ENCODE peak calls at places on chromosomes 13 and 19, in ten cellular contexts. T is progenitor cell of endocrine pancreas, K is fibroblast of villous mesenchyme, N is RWPE1, Y is A549, E is dorsolateral prefrontal cortex, G is glutamatergic neuron, F is AG09319, X is astrocyte, P is mucosa of descending colon. B is an unnamed sample.

GRCh38 chr19:41939861-41940442 is 11.7 kb upstream of the ERFL start:
- DNase-seq in F (no peak), K (peak; percentile 18), N (no peak), P (peak; percentile 52), T (peak; percentile 26), G (no peak), E (no peak), X (no peak), Y (peak; percentile 78), B (no peak)

GRCh38 chr19:4910594-4911273 is 1.4 kb downstream of the UHRF1 start:
- DNase-seq in P (peak; percentile 28), E (no peak), K (peak; percentile 31), T (no peak), X (peak; percentile 76), F (no peak), G (peak; percentile 23), Y (no peak), N (peak; percentile 47), B (peak; percentile 55)

GRCh38 chr19:6613711-6614110 is 22.8 kb upstream of the CD70 start:
- DNase-seq in Y (no peak), P (no peak), T (no peak), N (peak; percentile 22), F (peak; percentile 39), K (no peak), E (no peak), G (no peak), X (peak; percentile 81), B (peak; percentile 20)

GRCh38 chr13:111854403-111854802 is 212.5 kb upstream of the SOX1 start:
- DNase-seq in E (no peak), G (no peak), N (no peak), K (no peak), F (no peak), P (no peak), T (no peak), X (no peak), Y (no peak), B (no peak)

GRCh38 chr19:41411682-41412265 is 14.2 kb downstream of the BCKDHA start:
- DNase-seq in T (no peak), Y (no peak), E (peak; percentile 69), X (no peak), F (no peak), G (no peak), K (no peak), P (no peak), N (no peak), B (no peak)

GRCh38 chr19:36030264-36031148 is 2.2 kb downstream of the CLIP3 start:
- DNase-seq in F (no peak), T (no peak), P (no peak), X (no peak), G (no peak), E (no peak), N (no peak), K (peak; percentile 25), Y (no peak), B (peak; percentile 48)

GRCh38 chr13:99033814-99034213 is 56.0 kb upstream of the DOCK9 start:
- DNase-seq in N (peak; percentile 41), G (no peak), X (no peak), K (peak; percentile 44), P (no peak), E (no peak), F (no peak), T (no peak), Y (peak; percentile 23), B (peak; percentile 61)

GRCh38 chr19:4523306-4524110 is 5.2 kb upstream of the PLIN4 start:
- DNase-seq in P (peak; percentile 64), K (peak; percentile 38), Y (peak; percentile 40), X (no peak), G (peak; percentile 74), E (no peak), N (no peak), F (no peak), T (peak; percentile 39), B (peak; percentile 49)

GRCh38 chr19:39078436-39079200 is 5.5 kb upstream of the ACP7 start:
- DNase-seq in P (no peak), F (peak; percentile 82), Y (peak; percentile 94), T (no peak), G (no peak), N (peak; percentile 81), E (no peak), X (peak; percentile 99), K (peak; percentile 64), B (peak; percentile 96)

GRCh38 chr13:27176772-27177171 is 5.2 kb upstream of the USP12 start:
- DNase-seq in T (no peak), G (no peak), K (no peak), N (no peak), X (no peak), E (no peak), Y (no peak), P (no peak), F (no peak), B (no peak)

GRCh38 chr13:27182844-27183497 is 11.4 kb upstream of the USP12 start:
- DNase-seq in E (no peak), F (no peak), Y (peak; percentile 46), K (peak; percentile 77), G (no peak), X (peak; percentile 91), P (peak; percentile 21), T (no peak), N (no peak), B (peak; percentile 87)

GRCh38 chr13:27174766-27175455 is 3.3 kb upstream of the USP12 start:
- DNase-seq in G (no peak), P (no peak), K (peak; percentile 62), F (no peak), N (no peak), Y (no peak), T (no peak), X (no peak), E (no peak), B (no peak)

GRCh38 chr13:27182054-27182453 is 10.4 kb upstream of the USP12 start:
- DNase-seq in Y (no peak), K (no peak), X (no peak), F (no peak), N (no peak), E (no peak), P (no peak), T (no peak), G (no peak), B (no peak)

GRCh38 chr13:27177852-27178251 is 6.2 kb upstream of the USP12 start:
- DNase-seq in N (no peak), E (no peak), Y (no peak), F (no peak), P (no peak), G (no peak), T (no peak), X (no peak), K (no peak), B (no peak)
- TF ChIP-seq CTCF in N (no peak), E (no peak), Y (no peak), F (no peak), P (no peak), G (no peak), T (peak; percentile 29), X (no peak), K (no peak), B (no peak)

GRCh38 chr19:19319725-19320361 is 466 bp downstream of the SUGP1 start:
- DNase-seq in Y (no peak), N (no peak), X (no peak), F (no peak), G (no peak), E (no peak), K (no peak), T (no peak), P (no peak), B (no peak)

GRCh38 chr19:19320362-19321142 is at the start of the genes MAU2 and SUGP1:
- DNase-seq in K (peak; percentile 92), P (peak; percentile 89), X (peak; percentile 80), Y (peak; percentile 85), G (peak; percentile 89), F (peak; percentile 77), T (peak; percentile 80), E (peak; percentile 91), N (peak; percentile 96), B (peak; percentile 93)

GRCh38 chr19:19324059-19324755 is 3.6 kb downstream of the MAU2 start:
- DNase-seq in P (no peak), G (no peak), N (no peak), K (no peak), F (no peak), T (no peak), E (no peak), X (no peak), Y (no peak), B (no peak)

GRCh38 chr19:19316082-19316481 is 4.2 kb downstream of the SUGP1 start:
- DNase-seq in T (no peak), P (no peak), G (no peak), N (no peak), X (no peak), F (no peak), Y (no peak), E (no peak), K (no peak), B (no peak)

DNA sequence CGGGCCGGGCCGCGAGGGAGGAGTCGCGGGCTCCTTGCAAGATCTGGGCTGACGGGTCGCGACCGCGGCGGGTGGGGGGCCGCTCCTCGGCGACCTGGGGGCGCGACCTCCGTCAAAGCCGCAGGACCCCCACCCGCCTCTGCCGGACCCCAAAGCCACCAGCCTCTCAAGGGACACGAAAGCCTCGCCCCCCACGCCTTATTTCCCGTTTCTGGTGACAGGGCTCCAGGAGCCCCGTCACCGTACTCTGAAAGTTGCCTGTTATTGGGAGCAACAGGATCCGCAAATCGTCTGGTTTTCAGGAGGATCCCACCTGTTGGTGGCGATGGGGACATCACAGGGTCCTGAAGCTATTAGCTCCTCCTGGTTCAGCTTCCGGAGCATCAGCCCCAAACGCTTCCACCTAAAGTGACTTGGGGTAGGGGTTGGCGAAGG is 531 bp downstream of the MAU2 start:
- DNase-seq in T (peak; percentile 26), P (peak; percentile 26), N (no peak), Y (peak; percentile 27), E (no peak), X (no peak), K (peak; percentile 25), F (no peak), G (no peak), B (no peak)
- TF ChIP-seq CTCF in T (peak; percentile 10), P (no peak), N (no peak), Y (no peak), E (no peak), X (no peak), K (no peak), F (no peak), G (no peak), B (no peak)

GRCh38 chr19:15544970-15545369 is 36.6 kb downstream of the CYP4F22 start:
- DNase-seq in N (no peak), F (no peak), P (no peak), E (no peak), X (no peak), Y (no peak), G (no peak), K (no peak), T (no peak), B (no peak)
- TF ChIP-seq CTCF in N (no peak), F (no peak), P (no peak), E (no peak), X (no peak), Y (no peak), G (no peak), K (no peak), T (no peak), B (no peak)

DNA sequence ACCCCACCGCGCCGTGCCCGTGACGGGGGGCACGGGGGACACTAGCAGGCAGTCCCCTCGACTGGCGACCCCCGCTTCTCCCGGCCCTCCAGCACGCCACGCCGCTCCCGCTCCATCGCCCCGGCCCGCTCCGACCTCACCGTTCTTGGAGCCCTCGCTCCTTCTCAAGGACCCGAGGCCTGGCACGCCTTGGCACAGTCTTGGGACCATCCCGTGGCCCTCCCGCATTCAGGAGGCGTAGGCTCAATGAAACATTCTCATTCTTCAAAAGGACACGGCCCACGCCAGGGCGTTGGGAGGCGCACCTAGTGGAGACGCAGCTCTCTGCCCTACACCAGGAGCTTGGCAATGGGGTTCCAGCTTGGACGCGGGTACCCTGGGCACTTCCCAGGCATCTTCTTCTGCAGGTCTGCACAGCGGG is 473 bp upstream of the CERS1 start:
- DNase-seq in Y (peak; percentile 35), P (no peak), E (peak; percentile 72), N (peak; percentile 54), G (no peak), T (no peak), X (no peak), F (no peak), K (no peak), B (no peak)
- TF ChIP-seq CTCF in Y (no peak), P (no peak), E (no peak), N (no peak), G (no peak), T (no peak), X (no peak), F (no peak), K (no peak), B (no peak)